ENCODE peak calls at places on chromosomes 2 and 18, in eight cellular contexts. Z is nephron progenitor cell, T is H54, G is T1000, H is spleen, Q is mesothelial cell of epicardium, C is lower lobe of right lung, N is GM04504. A is an unnamed sample.
A peak's percentile ranks its signal among the peaks of the same experiment; 100 is the strongest.

GRCh38 chr18:74115046-74115445 is 32.6 kb downstream of the FBXO15 start:
- DNase-seq in Z (no peak), T (no peak), G (no peak), H (peak; percentile 43), Q (no peak), C (no peak), N (peak; percentile 19), A (no peak)

GRCh38 chr18:8657050-8657820 is 48.0 kb downstream of the RAB12 start:
- DNase-seq in Z (no peak), T (no peak), G (no peak), H (no peak), Q (no peak), C (no peak), N (no peak), A (no peak)

GRCh38 chr2:54076577-54076976 is 38.8 kb upstream of the ACYP2 start:
- DNase-seq in Z (no peak), T (no peak), G (no peak), H (no peak), Q (no peak), C (no peak), N (no peak), A (no peak)

GRCh38 chr2:44170337-44170736 is 1.7 kb downstream of the PPM1B start:
- DNase-seq in Z (no peak), T (no peak), G (no peak), H (no peak), Q (no peak), C (no peak), N (no peak), A (no peak)

GRCh38 chr18:74342416-74343043 is 26.9 kb downstream of the C18orf63 start:
- DNase-seq in Z (peak; percentile 20), T (no peak), G (no peak), H (no peak), Q (no peak), C (no peak), N (peak; percentile 21), A (no peak)

GRCh38 chr2:25347205-25347815 is 5.6 kb upstream of the DNMT3A start:
- DNase-seq in Z (no peak), T (peak; percentile 66), G (no peak), H (no peak), Q (no peak), C (no peak), N (no peak), A (peak; percentile 53)

GRCh38 chr2:192465145-192465544 is 270.4 kb upstream of the TMEFF2 start:
- DNase-seq in Z (no peak), T (no peak), G (no peak), H (no peak), Q (no peak), C (no peak), N (no peak), A (no peak)

GRCh38 chr18:37258819-37259218 is 306.8 kb downstream of the CELF4 start:
- DNase-seq in Z (no peak), T (no peak), G (no peak), H (peak; percentile 51), Q (no peak), C (no peak), N (no peak), A (no peak)

GRCh38 chr18:23627325-23627724 is 35.4 kb downstream of the ANKRD29 start:
- DNase-seq in Z (no peak), T (peak; percentile 20), G (peak; percentile 17), H (no peak), Q (no peak), C (no peak), N (no peak), A (peak; percentile 40)

GRCh38 chr2:138086556-138086955 is 122.3 kb downstream of the HNMT start:
- DNase-seq in Z (no peak), T (no peak), G (no peak), H (no peak), Q (no peak), C (no peak), N (no peak), A (no peak)

GRCh38 chr2:218805627-218806026 is 23.7 kb downstream of the CYP27A1 start:
- DNase-seq in Z (no peak), T (no peak), G (no peak), H (no peak), Q (no peak), C (no peak), N (no peak), A (peak; percentile 15)

GRCh38 chr2:80288576-80288975 is 16.0 kb downstream of the LRRTM1 start:
- DNase-seq in Z (no peak), T (no peak), G (no peak), H (no peak), Q (peak; percentile 24), C (no peak), N (peak; percentile 7), A (no peak)

GRCh38 chr2:198004921-198005829 is 200.8 kb downstream of the PLCL1 start:
- DNase-seq in Z (no peak), T (no peak), G (no peak), H (no peak), Q (no peak), C (no peak), N (no peak), A (no peak)

GRCh38 chr2:167941604-167942003 is 305.8 kb downstream of the STK39 start:
- DNase-seq in Z (no peak), T (no peak), G (no peak), H (no peak), Q (no peak), C (no peak), N (no peak), A (no peak)

GRCh38 chr2:20589975-20590703 is 60.8 kb downstream of the HS1BP3 start:
- DNase-seq in Z (no peak), T (no peak), G (no peak), H (peak; percentile 59), Q (no peak), C (peak; percentile 50), N (no peak), A (no peak)

GRCh38 chr2:70632388-70632787 is 78.8 kb upstream of the TGFA start:
- DNase-seq in Z (no peak), T (no peak), G (no peak), H (no peak), Q (no peak), C (no peak), N (no peak), A (no peak)

GRCh38 chr2:174085781-174086180 is 120.6 kb upstream of the SP3 start:
- DNase-seq in Z (no peak), T (no peak), G (no peak), H (no peak), Q (no peak), C (no peak), N (no peak), A (no peak)

GRCh38 chr2:152400607-152401214 is 65.7 kb downstream of the FMNL2 start:
- DNase-seq in Z (no peak), T (no peak), G (no peak), H (no peak), Q (no peak), C (no peak), N (no peak), A (no peak)

A was measured in HTR-8/SVneo.